ENCODE peak calls at places on chromosome 7, in four cellular contexts. N is NCI-H460, D is T-helper 1 cell, B is cardiac muscle cell. X is an unnamed sample.

GRCh38 chr7:94276797-94277196 is 117.9 kb upstream of the COL1A2 start:
- DNase-seq in N (peak), D (no peak), B (peak), X (no peak)

GRCh38 chr7:150876817-150877526 is 24.7 kb downstream of the AOC1 start:
- DNase-seq in N (peak), D (peak), B (peak), X (peak)

GRCh38 chr7:117119192-117119924 is 166.1 kb downstream of the ST7 start:
- DNase-seq in N (peak), D (peak), B (peak), X (peak)

GRCh38 chr7:32179567-32179966 is 109.4 kb upstream of the PDE1C start:
- DNase-seq in N (no peak), D (no peak), B (peak), X (no peak)

GRCh38 chr7:16084370-16084769 is 337.0 kb downstream of the CRPPA start:
- DNase-seq in N (no peak), D (no peak), B (peak), X (peak)

GRCh38 chr7:154581251-154581890 is 421.6 kb downstream of the PAXIP1 start:
- DNase-seq in N (no peak), D (no peak), B (no peak), X (no peak)

GRCh38 chr7:47102442-47102841 is 479.5 kb downstream of the TNS3 start:
- DNase-seq in N (no peak), D (no peak), B (no peak), X (no peak)

GRCh38 chr7:13077466-13077865 is 390.0 kb downstream of the ARL4A start:
- DNase-seq in N (no peak), D (no peak), B (peak), X (no peak)

GRCh38 chr7:69169356-69169755 is 428.9 kb upstream of the AUTS2 start:
- DNase-seq in N (no peak), D (no peak), B (no peak), X (no peak)

GRCh38 chr7:69076566-69076965 is 521.7 kb upstream of the AUTS2 start:
- DNase-seq in N (no peak), D (no peak), B (no peak), X (no peak)

GRCh38 chr7:129853661-129854268 is 99.0 kb downstream of the UBE2H start:
- DNase-seq in N (peak), D (no peak), B (peak), X (no peak)

GRCh38 chr7:149625947-149626392 is 128.4 kb upstream of the ZNF746 start:
- DNase-seq in N (no peak), D (no peak), B (no peak), X (no peak)

GRCh38 chr7:4319280-4319679 is 362.8 kb upstream of the FOXK1 start:
- DNase-seq in N (no peak), D (no peak), B (no peak), X (no peak)

GRCh38 chr7:116897661-116898060 is 35.3 kb downstream of the CAPZA2 start:
- DNase-seq in N (no peak), D (no peak), B (no peak), X (no peak)

GRCh38 chr7:128014864-128015263 is 16.4 kb downstream of the LRRC4 start:
- DNase-seq in N (no peak), D (no peak), B (no peak), X (no peak)

GRCh38 chr7:116711790-116712189 is 39.8 kb downstream of the MET start:
- DNase-seq in N (no peak), D (no peak), B (no peak), X (no peak)

GRCh38 chr7:32892521-32893224 is 1.1 kb upstream of the KBTBD2 start:
- DNase-seq in N (peak), D (peak), B (peak), X (peak)

GRCh38 chr7:116395125-116395791 is 104.3 kb upstream of the CAV2 start:
- DNase-seq in N (peak), D (no peak), B (peak), X (peak)

GRCh38 chr7:95687759-95688343 is 84.5 kb upstream of the DYNC1I1 start:
- DNase-seq in N (peak), D (no peak), B (peak), X (peak)

GRCh38 chr7:143504937-143505297 is 27.2 kb downstream of the TAS2R41 start:
- DNase-seq in N (no peak), D (no peak), B (peak), X (no peak)

GRCh38 chr7:15839415-15840100 is 153.1 kb upstream of the MEOX2 start:
- DNase-seq in N (no peak), D (no peak), B (peak), X (no peak)

GRCh38 chr7:94348142-94348541 is 46.6 kb upstream of the COL1A2 start:
- DNase-seq in N (no peak), D (no peak), B (peak), X (no peak)

GRCh38 chr7:12475362-12476063 is 71.8 kb upstream of the VWDE start:
- DNase-seq in N (peak), D (no peak), B (peak), X (peak)

GRCh38 chr7:73560035-73560835 is 2.7 kb upstream of the BCL7B start:
- DNase-seq in N (peak), D (no peak), B (peak), X (peak)

GRCh38 chr7:114900127-114900526 is 21.8 kb upstream of the MDFIC start:
- DNase-seq in N (no peak), D (no peak), B (no peak), X (no peak)

GRCh38 chr7:152543801-152544200 is 108.0 kb upstream of the KMT2C start:
- DNase-seq in N (no peak), D (no peak), B (no peak), X (no peak)

GRCh38 chr7:39339591-39339990 is 226.6 kb upstream of the YAE1 start:
- DNase-seq in N (no peak), D (no peak), B (no peak), X (no peak)

GRCh38 chr7:26686448-26686981 is 177.9 kb downstream of the SKAP2 start:
- DNase-seq in N (peak), D (no peak), B (peak), X (peak)

GRCh38 chr7:5614579-5614978 is 166.9 kb downstream of the RNF216 start:
- DNase-seq in N (no peak), D (no peak), B (no peak), X (no peak)

GRCh38 chr7:19957664-19958063 is 184.2 kb upstream of the TMEM196 start:
- DNase-seq in N (peak), D (no peak), B (peak), X (no peak)

GRCh38 chr7:106313456-106313891 is 28.7 kb upstream of the NAMPT start:
- DNase-seq in N (no peak), D (no peak), B (peak), X (peak)

GRCh38 chr7:102934267-102934666 is 21.5 kb downstream of the LRRC17 start:
- DNase-seq in N (no peak), D (no peak), B (peak), X (no peak)

GRCh38 chr7:13560441-13560840 is 429.0 kb downstream of the ETV1 start:
- DNase-seq in N (no peak), D (no peak), B (peak), X (no peak)

GRCh38 chr7:75735059-75735458 is 3.7 kb downstream of the HIP1 start:
- DNase-seq in N (no peak), D (no peak), B (no peak), X (no peak)